ENCODE peak calls at places on chromosomes 11 and 22, in ten cellular contexts. Y is stomach; G is ovary; B is hepatocyte; V is tibial artery; M is K562; Q is A549; J is OCI-LY7; U is left ventricle myocardium inferior; L is CD8-positive, alpha-beta T cell. T is an unnamed sample. For H3K4me1, the result is how much of the 10 kb centered on the place peaks cover.

GRCh38 chr11:113531575-113532451 is 56.6 kb upstream of the DRD2 start:
- DNase-seq in J (no peak), G (no peak), M (no peak), U (no peak), B (peak), L (no peak), V (no peak), Y (no peak), Q (no peak), T (no peak)

GRCh38 chr11:11057472-11057854 is 199.6 kb upstream of the ZBED5 start:
- DNase-seq in U (no peak), G (no peak), L (no peak), B (no peak), J (no peak), Y (no peak), M (no peak), V (no peak), Q (no peak), T (no peak)

GRCh38 chr11:73366265-73366610 is 10.0 kb upstream of the RELT start:
- DNase-seq in J (peak), Q (no peak), V (no peak), M (no peak), Y (no peak), G (no peak), L (peak), U (no peak), B (no peak), T (peak)

GRCh38 chr22:37559901-37560681 is at the start of gene CDC42EP1:
- DNase-seq in J (no peak), B (peak), V (no peak), G (peak), Y (peak), M (peak), Q (no peak), L (peak), U (peak), T (no peak)

GRCh38 chr11:106399075-106399500 is 321.6 kb downstream of the AASDHPPT start:
- DNase-seq in G (peak), J (no peak), Q (peak), Y (no peak), U (no peak), L (no peak), M (no peak), V (peak), B (peak), T (no peak)

GRCh38 chr11:108713076-108713790 is 48.4 kb downstream of the DDX10 start:
- DNase-seq in M (no peak), Y (no peak), L (no peak), V (no peak), Q (no peak), J (no peak), U (no peak), G (no peak), B (no peak), T (no peak)

GRCh38 chr11:117693344-117693743 is 103.7 kb downstream of the DSCAML1 start:
- DNase-seq in Y (no peak), M (no peak), V (no peak), J (no peak), G (no peak), B (peak), L (no peak), U (no peak), Q (no peak), T (no peak)

GRCh38 chr22:35449829-35450689 is 50.1 kb downstream of the MCM5 start:
- DNase-seq in Q (no peak), Y (no peak), U (no peak), J (no peak), V (no peak), G (no peak), M (no peak), B (no peak), L (no peak), T (no peak)

GRCh38 chr11:63870351-63871197 is 31.7 kb downstream of the MARK2 start:
- DNase-seq in Q (no peak), G (no peak), J (no peak), V (no peak), M (no peak), U (no peak), B (no peak), Y (no peak), L (no peak), T (no peak)

GRCh38 chr11:6568191-6568918 is 35.1 kb downstream of the RRP8 start:
- DNase-seq in M (peak), V (no peak), L (no peak), Q (no peak), U (peak), Y (peak), B (peak), G (peak), J (no peak), T (no peak)

GRCh38 chr11:133418218-133418617 is 114.1 kb downstream of the OPCML start:
- DNase-seq in U (no peak), Q (no peak), B (no peak), J (no peak), V (no peak), G (no peak), Y (no peak), L (no peak), M (no peak), T (no peak)

GRCh38 chr11:66676931-66677598 is 622 bp downstream of the RBM4B start:
- DNase-seq in M (no peak), Y (no peak), V (no peak), U (no peak), G (no peak), B (no peak), L (no peak), Q (no peak), J (no peak), T (no peak)

GRCh38 chr11:2377511-2378443 is 667 bp downstream of the CD81 start:
- DNase-seq in J (peak), V (peak), U (peak), B (peak), L (peak), G (peak), M (peak), Y (peak), Q (peak), T (peak)

DNA sequence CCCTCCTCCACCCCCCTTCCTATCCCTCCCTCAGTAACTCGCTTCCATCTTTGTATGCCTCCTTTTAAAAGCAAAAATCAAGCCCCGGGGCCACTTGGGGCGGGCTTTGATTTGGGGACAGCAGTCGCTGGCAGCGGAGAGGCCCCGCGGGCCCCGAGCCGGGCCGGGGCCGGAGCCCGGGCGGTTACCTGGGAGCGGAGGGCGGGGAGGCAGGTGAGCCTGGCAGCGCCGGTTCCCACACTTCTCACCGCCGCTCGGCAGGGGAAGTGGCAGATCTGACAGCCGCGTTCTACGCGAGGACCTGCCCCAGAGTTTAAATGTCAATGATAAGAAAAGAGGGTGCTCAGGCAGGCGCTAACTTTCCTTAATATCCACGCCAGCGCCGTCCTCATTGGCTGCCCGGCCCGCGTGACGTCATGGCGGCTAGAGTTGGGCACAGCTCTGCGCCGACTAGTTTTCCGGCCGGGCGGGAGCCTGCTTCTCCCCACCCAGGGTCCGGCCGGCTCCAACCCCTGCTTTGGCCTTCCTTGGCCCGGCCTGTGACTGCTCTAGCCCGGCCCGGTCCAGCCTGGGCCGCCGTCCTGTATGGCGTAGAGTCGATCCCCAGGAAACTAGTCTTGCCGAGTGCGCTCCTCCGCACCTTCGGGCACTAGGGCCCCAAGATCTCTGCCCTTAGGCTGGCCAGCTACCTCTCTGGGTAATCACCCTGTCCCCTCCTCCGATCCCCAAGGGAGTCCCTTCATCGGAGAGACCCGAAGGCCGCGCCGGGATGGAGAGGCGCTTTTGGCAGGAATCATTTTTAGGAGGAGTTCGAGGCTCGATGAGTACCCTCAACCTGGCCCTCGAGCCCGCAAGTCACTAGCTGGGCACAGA is 6.7 kb upstream of the PAX6 start:
- DNase-seq in U (no peak), Y (no peak), M (no peak), Q (no peak), J (no peak), G (no peak), B (no peak), L (no peak), V (no peak), T (no peak)
- H3K4me1 ChIP-seq in U (half or more), Y (half or more), M (under half), Q (under half), J (under half), G (under half), B (under half), L (half or more), V (half or more), T (under half)

GRCh38 chr11:129191649-129192048 is 476 bp downstream of the ARHGAP32 start:
- DNase-seq in B (no peak), L (no peak), Q (no peak), U (no peak), G (no peak), V (no peak), J (no peak), Y (no peak), M (no peak), T (no peak)
- H3K27ac ChIP-seq in B (peak), L (no peak), Q (no peak), U (no peak), G (no peak), V (no peak), J (no peak), Y (no peak), M (no peak), T (no peak)

GRCh38 chr22:46241397-46242007 is 8.6 kb downstream of the CDPF1 start:
- DNase-seq in J (no peak), G (no peak), L (no peak), B (no peak), M (peak), Y (no peak), Q (no peak), V (no peak), U (no peak), T (no peak)
- H3K4me1 ChIP-seq in J (under half), G (under half), L (under half), B (under half), M (under half), Y (under half), Q (under half), V (under half), U (half or more), T (under half)

DNA sequence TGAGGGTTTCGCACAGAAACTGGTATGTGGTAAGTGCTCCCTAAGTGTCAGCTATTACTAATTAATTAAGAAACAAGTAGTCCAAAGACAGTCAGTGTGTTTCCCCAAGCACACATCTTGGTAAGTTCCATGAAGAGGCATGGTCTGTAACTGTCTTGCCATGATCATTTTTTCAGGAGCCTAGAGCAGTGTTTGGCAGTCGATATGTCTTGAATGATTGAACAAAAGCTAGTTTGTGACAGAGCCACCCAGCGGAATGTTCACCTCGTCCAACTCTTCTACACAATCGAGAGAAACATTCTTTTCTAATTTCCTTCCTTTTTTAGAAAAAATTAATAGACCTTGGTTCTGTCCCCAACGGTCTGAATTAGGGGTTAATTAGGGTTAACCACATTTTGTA is 57.5 kb upstream of the FTH1 start:
- DNase-seq in L (peak), U (no peak), M (no peak), J (no peak), Q (no peak), Y (no peak), V (no peak), G (no peak), B (no peak), T (no peak)
- H3K27ac ChIP-seq in L (peak), U (peak), M (peak), J (no peak), Q (peak), Y (peak), V (no peak), G (no peak), B (peak), T (peak)

GRCh38 chr22:46754826-46755225 is 7.6 kb upstream of the TBC1D22A start:
- DNase-seq in G (no peak), Y (no peak), J (no peak), M (no peak), V (no peak), U (no peak), Q (no peak), B (no peak), L (no peak), T (no peak)

GRCh38 chr22:46754110-46754799 is 8.2 kb upstream of the TBC1D22A start:
- DNase-seq in J (no peak), V (peak), Y (peak), M (peak), Q (peak), L (peak), B (peak), U (peak), G (peak), T (no peak)

GRCh38 chr22:46753360-46753759 is 9.1 kb upstream of the TBC1D22A start:
- DNase-seq in B (no peak), L (no peak), Y (no peak), Q (no peak), G (no peak), U (no peak), V (no peak), J (no peak), M (no peak), T (no peak)

GRCh38 chr22:46752911-46753310 is 9.5 kb upstream of the TBC1D22A start:
- DNase-seq in J (no peak), L (no peak), M (no peak), V (no peak), Q (no peak), G (no peak), U (no peak), B (no peak), Y (no peak), T (no peak)

DNA sequence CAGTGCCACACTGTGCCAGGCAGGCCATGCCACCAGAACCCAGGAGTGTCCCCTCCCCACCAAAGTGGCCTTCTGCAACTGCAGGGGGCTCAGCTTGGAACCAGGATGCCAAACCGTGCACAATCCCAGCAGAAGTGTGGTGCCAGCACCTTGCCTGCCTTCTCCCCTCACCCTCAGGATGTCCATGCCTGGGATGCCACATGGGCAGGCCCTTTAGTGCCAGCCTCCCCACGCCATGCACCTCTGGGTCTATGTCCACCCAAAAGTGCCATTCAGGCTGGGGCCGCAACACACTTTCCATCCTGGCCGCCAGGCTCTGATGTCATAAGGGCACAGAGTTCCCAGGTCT is 8.7 kb upstream of the TBC1D22A start:
- DNase-seq in L (no peak), Y (no peak), Q (no peak), M (no peak), B (no peak), G (no peak), J (no peak), V (no peak), U (no peak), T (no peak)
- H3K4me1 ChIP-seq in L (under half), Y (half or more), Q (under half), M (under half), B (under half), G (under half), J (under half), V (under half), U (half or more), T (under half)

GRCh38 chr11:78210000-78210608 is 21.4 kb downstream of the USP35 start:
- DNase-seq in G (no peak), Q (no peak), B (no peak), V (no peak), J (no peak), L (no peak), M (no peak), U (peak), Y (no peak), T (no peak)
- H3K27ac ChIP-seq in G (no peak), Q (no peak), B (no peak), V (no peak), J (no peak), L (no peak), M (no peak), U (no peak), Y (no peak), T (no peak)

DNA sequence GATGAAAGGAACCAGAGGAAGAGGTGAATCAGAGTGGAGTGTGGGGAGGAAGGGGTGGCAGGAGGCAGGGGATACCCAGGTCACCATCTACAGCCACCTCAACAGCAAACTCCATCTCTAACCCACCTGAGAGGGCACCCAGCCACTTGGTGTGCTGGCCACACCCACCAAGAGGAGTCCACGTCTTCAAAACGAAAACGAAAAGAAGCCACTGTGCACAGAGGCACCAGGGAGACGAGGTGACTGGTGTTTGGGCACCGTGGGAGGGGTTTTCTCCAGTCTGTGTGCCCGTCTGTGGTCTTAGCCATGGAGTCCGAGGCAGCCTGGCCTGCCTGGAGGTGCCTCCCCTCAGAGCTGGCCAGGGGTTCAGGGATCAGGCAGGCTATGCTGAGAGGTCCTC is 20.2 kb downstream of the PDGFB start:
- DNase-seq in Y (no peak), Q (no peak), B (no peak), L (no peak), G (no peak), V (no peak), M (no peak), J (no peak), U (no peak), T (no peak)
- H3K4me1 ChIP-seq in Y (under half), Q (under half), B (under half), L (under half), G (under half), V (under half), M (under half), J (under half), U (under half), T (under half)

GRCh38 chr22:33006955-33007318 is 51.2 kb downstream of the SYN3 start:
- DNase-seq in Q (no peak), B (no peak), G (no peak), Y (no peak), U (no peak), M (no peak), J (no peak), L (no peak), V (no peak), T (no peak)
- H3K27ac ChIP-seq in Q (no peak), B (no peak), G (no peak), Y (no peak), U (no peak), M (no peak), J (no peak), L (no peak), V (no peak), T (no peak)

GRCh38 chr11:12092714-12093113 is 17.7 kb upstream of the MICAL2 start:
- DNase-seq in U (no peak), L (no peak), G (no peak), B (no peak), V (no peak), J (no peak), M (no peak), Q (no peak), Y (no peak), T (no peak)

GRCh38 chr11:12089473-12089872 is 20.9 kb upstream of the MICAL2 start:
- DNase-seq in L (no peak), M (no peak), V (peak), B (no peak), G (no peak), J (no peak), U (no peak), Q (no peak), Y (no peak), T (no peak)

GRCh38 chr11:12090061-12090572 is 20.3 kb upstream of the MICAL2 start:
- DNase-seq in B (no peak), L (no peak), Y (no peak), M (peak), U (no peak), G (no peak), V (peak), J (peak), Q (no peak), T (no peak)

GRCh38 chr11:12090761-12091261 is 19.6 kb upstream of the MICAL2 start:
- DNase-seq in L (no peak), U (no peak), Y (peak), V (peak), J (no peak), G (no peak), Q (no peak), M (no peak), B (peak), T (no peak)

DNA sequence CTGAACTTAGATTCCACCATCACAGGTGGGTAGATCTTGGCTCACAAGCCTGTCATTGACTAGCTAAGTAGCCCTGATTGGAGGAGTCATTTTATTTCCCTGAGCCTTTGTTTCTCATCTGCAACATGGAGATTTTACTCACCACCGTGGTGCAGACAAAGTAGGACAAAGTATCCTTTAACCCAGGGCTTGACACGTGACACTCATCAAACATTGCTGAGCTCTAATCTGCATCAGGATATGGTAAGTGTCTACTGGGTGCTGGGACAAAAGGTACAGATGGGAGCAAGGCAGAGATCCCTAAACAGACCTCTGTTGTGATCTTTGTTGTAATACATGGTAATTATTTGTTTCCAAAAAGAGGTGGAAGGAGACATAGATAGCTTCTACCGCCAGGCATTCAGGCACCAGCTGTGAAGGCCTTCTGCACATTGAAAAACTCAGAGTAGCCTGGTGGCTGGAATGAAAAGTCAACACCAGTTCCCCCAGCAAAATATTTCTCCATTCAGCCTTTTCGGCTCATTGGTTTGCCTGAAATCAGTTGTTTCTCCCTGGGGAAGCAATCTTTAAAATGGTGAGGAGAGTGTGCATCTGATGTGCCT is 18.3 kb upstream of the MICAL2 start:
- DNase-seq in U (no peak), Y (no peak), B (peak), M (no peak), V (peak), J (no peak), L (no peak), G (no peak), Q (no peak), T (no peak)
- H3K4me1 ChIP-seq in U (half or more), Y (half or more), B (under half), M (under half), V (under half), J (under half), L (under half), G (under half), Q (under half), T (under half)

T was measured in naive thymus-derived CD4-positive, alpha-beta T cell.